ENCODE peak calls at places on chromosomes 16 and 17, in eight cellular contexts. One of them, this sample, is unnamed.
A peak's percentile ranks its signal among the peaks of the same experiment; 100 is the strongest.

GRCh38 chr16:15052747-15053476 is 3.0 kb downstream of the NTAN1 start:
- DNase-seq in heart left ventricle: no peak
- DNase-seq in PC-3: no peak
- DNase-seq in skeletal muscle cell: no peak
- DNase-seq in IMR-90: no peak
- DNase-seq in HL-60: no peak
- DNase-seq in A549: no peak
- DNase-seq in thyroid gland: no peak
- DNase-seq in this sample: no peak

GRCh38 chr17:36869856-36870617 is 67.2 kb upstream of the LHX1 start:
- DNase-seq in skeletal muscle cell: no peak
- DNase-seq in thyroid gland: no peak
- DNase-seq in PC-3: no peak
- DNase-seq in HL-60: peak; percentile 15
- DNase-seq in A549: peak; percentile 73
- DNase-seq in heart left ventricle: no peak
- DNase-seq in IMR-90: peak; percentile 17
- DNase-seq in this sample: no peak

GRCh38 chr17:9668532-9668931 is 23.2 kb downstream of the USP43 start:
- DNase-seq in skeletal muscle cell: no peak
- DNase-seq in thyroid gland: no peak
- DNase-seq in PC-3: peak; percentile 87
- DNase-seq in HL-60: no peak
- DNase-seq in IMR-90: no peak
- DNase-seq in heart left ventricle: no peak
- DNase-seq in A549: no peak
- DNase-seq in this sample: peak; percentile 17

GRCh38 chr17:75295220-75296158 is 6.3 kb upstream of the SLC25A19 start:
- DNase-seq in A549: no peak
- DNase-seq in PC-3: no peak
- DNase-seq in HL-60: no peak
- DNase-seq in IMR-90: no peak
- DNase-seq in skeletal muscle cell: no peak
- DNase-seq in thyroid gland: no peak
- DNase-seq in heart left ventricle: no peak
- DNase-seq in this sample: no peak

GRCh38 chr16:10514369-10515055 is 65.9 kb downstream of the EMP2 start:
- DNase-seq in heart left ventricle: no peak
- DNase-seq in skeletal muscle cell: peak; percentile 24
- DNase-seq in HL-60: peak; percentile 37
- DNase-seq in IMR-90: peak; percentile 70
- DNase-seq in PC-3: peak; percentile 69
- DNase-seq in thyroid gland: peak; percentile 57
- DNase-seq in A549: peak; percentile 40
- DNase-seq in this sample: peak; percentile 62

GRCh38 chr17:76261421-76262215 is 3.5 kb upstream of the UBALD2 start:
- DNase-seq in A549: no peak
- DNase-seq in skeletal muscle cell: no peak
- DNase-seq in IMR-90: peak; percentile 66
- DNase-seq in thyroid gland: no peak
- DNase-seq in heart left ventricle: no peak
- DNase-seq in HL-60: no peak
- DNase-seq in PC-3: peak; percentile 33
- DNase-seq in this sample: no peak

GRCh38 chr16:88731699-88732098 is 25.4 kb downstream of the CTU2 start:
- DNase-seq in PC-3: no peak
- DNase-seq in IMR-90: no peak
- DNase-seq in A549: peak; percentile 83
- DNase-seq in heart left ventricle: no peak
- DNase-seq in thyroid gland: no peak
- DNase-seq in HL-60: no peak
- DNase-seq in skeletal muscle cell: no peak
- DNase-seq in this sample: no peak

GRCh38 chr17:74968361-74968780 is 4.2 kb downstream of the HID1 start:
- DNase-seq in PC-3: peak; percentile 87
- DNase-seq in skeletal muscle cell: no peak
- DNase-seq in IMR-90: no peak
- DNase-seq in A549: no peak
- DNase-seq in HL-60: no peak
- DNase-seq in heart left ventricle: peak; percentile 11
- DNase-seq in thyroid gland: no peak
- DNase-seq in this sample: no peak

GRCh38 chr16:19753815-19754643 is 36.0 kb downstream of the IQCK start:
- DNase-seq in PC-3: peak; percentile 74
- DNase-seq in A549: peak; percentile 15
- DNase-seq in HL-60: no peak
- DNase-seq in IMR-90: peak; percentile 83
- DNase-seq in skeletal muscle cell: no peak
- DNase-seq in thyroid gland: no peak
- DNase-seq in heart left ventricle: no peak
- DNase-seq in this sample: no peak

GRCh38 chr16:8832383-8833100 is 34.9 kb downstream of the PMM2 start:
- DNase-seq in PC-3: no peak
- DNase-seq in IMR-90: no peak
- DNase-seq in skeletal muscle cell: no peak
- DNase-seq in A549: no peak
- DNase-seq in HL-60: no peak
- DNase-seq in heart left ventricle: no peak
- DNase-seq in thyroid gland: no peak
- DNase-seq in this sample: no peak

GRCh38 chr16:74778646-74779045 is 4.0 kb upstream of the FA2H start:
- DNase-seq in heart left ventricle: no peak
- DNase-seq in PC-3: no peak
- DNase-seq in IMR-90: no peak
- DNase-seq in skeletal muscle cell: no peak
- DNase-seq in thyroid gland: peak; percentile 76
- DNase-seq in HL-60: no peak
- DNase-seq in A549: no peak
- DNase-seq in this sample: no peak

GRCh38 chr17:12137859-12138258 is 117.2 kb downstream of the MAP2K4 start:
- DNase-seq in A549: no peak
- DNase-seq in PC-3: no peak
- DNase-seq in skeletal muscle cell: no peak
- DNase-seq in heart left ventricle: no peak
- DNase-seq in HL-60: no peak
- DNase-seq in thyroid gland: no peak
- DNase-seq in IMR-90: no peak
- DNase-seq in this sample: no peak

GRCh38 chr17:77741109-77741508 is 217.4 kb upstream of the TNRC6C start:
- DNase-seq in HL-60: no peak
- DNase-seq in thyroid gland: no peak
- DNase-seq in skeletal muscle cell: no peak
- DNase-seq in heart left ventricle: no peak
- DNase-seq in PC-3: peak; percentile 42
- DNase-seq in IMR-90: no peak
- DNase-seq in A549: no peak
- DNase-seq in this sample: peak; percentile 10

GRCh38 chr17:68296217-68297140 is 5.2 kb downstream of the ARSG start:
- DNase-seq in HL-60: no peak
- DNase-seq in IMR-90: no peak
- DNase-seq in PC-3: no peak
- DNase-seq in A549: no peak
- DNase-seq in thyroid gland: peak; percentile 6
- DNase-seq in skeletal muscle cell: no peak
- DNase-seq in heart left ventricle: no peak
- DNase-seq in this sample: no peak

GRCh38 chr17:28537219-28537610 is 15.2 kb downstream of the UNC119 start:
- DNase-seq in skeletal muscle cell: no peak
- DNase-seq in IMR-90: no peak
- DNase-seq in A549: no peak
- DNase-seq in HL-60: no peak
- DNase-seq in heart left ventricle: peak; percentile 47
- DNase-seq in PC-3: no peak
- DNase-seq in thyroid gland: no peak
- DNase-seq in this sample: no peak

GRCh38 chr16:23382279-23382678 is 70.7 kb downstream of the COG7 start:
- DNase-seq in thyroid gland: peak; percentile 31
- DNase-seq in HL-60: no peak
- DNase-seq in PC-3: no peak
- DNase-seq in A549: no peak
- DNase-seq in heart left ventricle: no peak
- DNase-seq in skeletal muscle cell: no peak
- DNase-seq in IMR-90: no peak
- DNase-seq in this sample: no peak

GRCh38 chr17:60387666-60388065 is 4.3 kb downstream of the USP32 start:
- DNase-seq in A549: no peak
- DNase-seq in PC-3: no peak
- DNase-seq in skeletal muscle cell: no peak
- DNase-seq in heart left ventricle: no peak
- DNase-seq in IMR-90: no peak
- DNase-seq in HL-60: no peak
- DNase-seq in thyroid gland: no peak
- DNase-seq in this sample: no peak

GRCh38 chr17:74484066-74484465 is 17.6 kb downstream of the CD300A start:
- DNase-seq in thyroid gland: no peak
- DNase-seq in IMR-90: no peak
- DNase-seq in HL-60: no peak
- DNase-seq in PC-3: no peak
- DNase-seq in heart left ventricle: no peak
- DNase-seq in A549: no peak
- DNase-seq in skeletal muscle cell: no peak
- DNase-seq in this sample: no peak

GRCh38 chr16:2149630-2150417 is 1.4 kb downstream of the RAB26 start:
- DNase-seq in A549: peak; percentile 49
- DNase-seq in PC-3: peak; percentile 11
- DNase-seq in IMR-90: no peak
- DNase-seq in HL-60: no peak
- DNase-seq in thyroid gland: no peak
- DNase-seq in heart left ventricle: no peak
- DNase-seq in skeletal muscle cell: no peak
- DNase-seq in this sample: peak; percentile 52
- H3K4me3 ChIP-seq in A549: peak overlapping the region; percentile 45
- H3K4me3 ChIP-seq in PC-3: peak overlapping the region; percentile 67
- H3K4me3 ChIP-seq in IMR-90: no peak overlapping the region
- H3K4me3 ChIP-seq in HL-60: no peak overlapping the region
- H3K4me3 ChIP-seq in thyroid gland: no peak overlapping the region
- H3K4me3 ChIP-seq in heart left ventricle: no peak overlapping the region
- H3K4me3 ChIP-seq in skeletal muscle cell: peak overlapping the region; percentile 3
- H3K4me3 ChIP-seq in this sample: peak overlapping the region; percentile 53

DNA sequence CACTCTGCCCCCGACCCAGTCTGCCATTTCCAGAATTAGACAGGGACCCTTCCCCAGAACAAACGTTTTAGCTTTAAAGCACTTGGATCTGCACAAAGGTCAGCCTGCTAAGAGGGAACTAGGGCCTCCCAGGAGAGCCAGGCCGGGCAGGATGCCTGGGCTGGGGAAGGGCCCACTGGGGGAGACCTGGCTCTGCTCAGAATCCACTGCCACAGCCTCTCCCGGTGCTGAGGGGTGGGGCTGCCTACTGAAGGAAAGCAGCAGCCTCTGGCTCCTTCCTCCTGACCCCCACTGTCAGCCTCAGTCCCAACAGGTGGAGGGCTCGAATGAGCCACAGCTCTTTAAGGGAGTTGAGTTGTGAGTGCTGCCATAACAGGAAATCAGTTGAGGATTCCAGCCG is 1.7 kb downstream of the YBX2 start:
- DNase-seq in thyroid gland: peak; percentile 53
- DNase-seq in IMR-90: no peak
- DNase-seq in A549: no peak
- DNase-seq in HL-60: no peak
- DNase-seq in skeletal muscle cell: no peak
- DNase-seq in PC-3: no peak
- DNase-seq in heart left ventricle: no peak
- DNase-seq in this sample: no peak
- H3K4me3 ChIP-seq in thyroid gland: no peak overlapping the region
- H3K4me3 ChIP-seq in IMR-90: no peak overlapping the region
- H3K4me3 ChIP-seq in A549: no peak overlapping the region
- H3K4me3 ChIP-seq in HL-60: no peak overlapping the region
- H3K4me3 ChIP-seq in skeletal muscle cell: no peak overlapping the region
- H3K4me3 ChIP-seq in PC-3: no peak overlapping the region
- H3K4me3 ChIP-seq in heart left ventricle: no peak overlapping the region
- H3K4me3 ChIP-seq in this sample: no peak overlapping the region

DNA sequence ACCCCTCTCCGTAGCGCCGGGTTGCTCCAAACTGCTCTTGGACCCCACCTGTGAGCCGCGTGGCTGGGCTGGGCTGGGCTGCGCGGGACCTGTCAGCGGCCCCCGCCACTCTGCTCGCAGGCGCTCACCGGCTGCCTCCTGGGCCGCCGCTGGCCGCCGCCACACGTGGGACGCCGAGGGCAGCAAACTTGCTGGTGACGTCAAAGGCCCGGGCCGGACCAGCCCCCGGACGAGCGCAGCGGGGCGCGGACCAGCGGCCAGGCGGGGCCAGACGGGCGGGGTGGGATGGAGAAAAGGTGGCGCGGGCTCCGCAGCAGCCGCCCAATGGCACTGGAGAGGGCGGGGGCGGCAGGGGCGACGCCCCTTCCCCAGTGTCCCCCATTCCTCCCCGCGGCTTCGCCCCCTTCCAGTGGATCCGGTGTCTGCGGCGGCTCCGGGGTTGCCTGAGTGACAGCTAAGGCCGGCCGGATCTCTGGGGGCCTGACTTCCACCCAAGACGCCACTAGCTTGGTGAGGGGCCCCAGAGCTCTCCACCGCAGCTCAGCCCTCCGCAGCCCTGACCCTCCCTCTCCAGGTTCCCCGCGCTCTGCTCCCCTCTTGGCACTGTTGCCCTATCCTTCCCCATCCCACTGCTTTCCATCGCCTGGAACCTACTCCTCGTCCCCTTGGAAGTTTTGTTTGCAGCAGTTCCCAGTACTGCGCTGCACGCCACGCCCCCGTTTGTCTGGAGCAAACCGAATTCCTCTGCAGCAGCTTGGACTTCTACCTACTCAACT is at the start of gene HS3ST3A1:
- DNase-seq in skeletal muscle cell: peak; percentile 68
- DNase-seq in thyroid gland: no peak
- DNase-seq in heart left ventricle: peak; percentile 66
- DNase-seq in A549: no peak
- DNase-seq in HL-60: no peak
- DNase-seq in PC-3: peak; percentile 84
- DNase-seq in IMR-90: peak; percentile 82
- DNase-seq in this sample: no peak
- H3K4me3 ChIP-seq in skeletal muscle cell: peak within 1 kb of the TSS; percentile 86
- H3K4me3 ChIP-seq in thyroid gland: no peak within 1 kb of the TSS
- H3K4me3 ChIP-seq in heart left ventricle: peak within 1 kb of the TSS; percentile 57
- H3K4me3 ChIP-seq in A549: no peak within 1 kb of the TSS
- H3K4me3 ChIP-seq in HL-60: no peak within 1 kb of the TSS
- H3K4me3 ChIP-seq in PC-3: peak within 1 kb of the TSS; percentile 71
- H3K4me3 ChIP-seq in IMR-90: peak within 1 kb of the TSS; percentile 93
- H3K4me3 ChIP-seq in this sample: no peak within 1 kb of the TSS

DNA sequence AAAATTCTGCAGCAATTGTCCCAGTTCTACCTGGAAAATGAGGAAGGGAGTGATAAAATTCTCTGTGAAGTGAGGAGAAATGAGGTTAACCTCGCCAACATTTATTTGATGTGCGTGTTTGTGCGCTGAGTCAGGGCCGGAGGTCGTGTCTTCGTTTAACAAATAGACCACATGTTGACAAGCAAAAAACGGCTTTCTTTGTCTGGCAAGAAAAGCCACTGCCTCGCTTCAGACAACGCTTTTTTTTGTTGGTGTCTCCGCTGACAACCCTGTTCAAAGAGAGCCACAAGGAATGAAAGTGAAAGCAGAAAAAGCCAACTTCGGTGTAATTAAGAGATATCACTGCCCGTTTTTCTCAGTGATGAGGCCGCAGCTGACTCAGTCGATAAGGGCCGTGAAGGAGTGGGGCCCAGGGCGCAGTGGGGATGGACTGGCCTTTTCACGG is 510.6 kb downstream of the CDH13 start:
- DNase-seq in A549: no peak
- DNase-seq in PC-3: peak; percentile 58
- DNase-seq in heart left ventricle: no peak
- DNase-seq in IMR-90: peak; percentile 83
- DNase-seq in skeletal muscle cell: no peak
- DNase-seq in HL-60: no peak
- DNase-seq in thyroid gland: no peak
- DNase-seq in this sample: no peak
- H3K4me3 ChIP-seq in A549: no peak overlapping the region
- H3K4me3 ChIP-seq in PC-3: peak overlapping the region; percentile 61
- H3K4me3 ChIP-seq in heart left ventricle: peak overlapping the region; percentile 29
- H3K4me3 ChIP-seq in IMR-90: peak overlapping the region; percentile 46
- H3K4me3 ChIP-seq in skeletal muscle cell: peak overlapping the region; percentile 12
- H3K4me3 ChIP-seq in HL-60: no peak overlapping the region
- H3K4me3 ChIP-seq in thyroid gland: no peak overlapping the region
- H3K4me3 ChIP-seq in this sample: no peak overlapping the region

This sample was measured in A673.